ENCODE peak calls at places on chromosomes 11 and 22, in nine cellular contexts. N is ureter; I is psoas muscle; J is Calu3; P is lower lobe of right lung; Z is aorta; R is ACHN; Y is neural progenitor cell; S is activated naive CD8-positive, alpha-beta T cell treated with anti-CD3 and anti-CD28 coated beads, Interleukin-2, amount 50 U/mL, for 24 hours. X is an unnamed sample.

GRCh38 chr11:73429121-73429740 is 53.0 kb downstream of the RELT start:
- DNase-seq in S (no peak), Y (no peak), I (no peak), P (no peak), Z (no peak), N (no peak), J (no peak), R (no peak), X (no peak)

GRCh38 chr22:36180038-36180880 is 19.7 kb upstream of the APOL3 start:
- DNase-seq in J (peak; percentile 87), R (peak; percentile 51), P (peak; percentile 90), Z (peak; percentile 90), I (peak; percentile 86), Y (peak; percentile 86), S (peak; percentile 90), N (peak; percentile 89), X (peak; percentile 83)

GRCh38 chr11:288328-289144 is at the start of gene PGGHG:
- DNase-seq in N (peak; percentile 75), R (peak; percentile 36), Z (peak; percentile 87), J (peak; percentile 74), I (peak; percentile 79), P (peak; percentile 90), S (peak; percentile 64), Y (peak; percentile 74), X (peak; percentile 64)

GRCh38 chr11:11703885-11704284 is 82.1 kb upstream of the GALNT18 start:
- DNase-seq in P (no peak), R (no peak), N (no peak), Z (no peak), I (no peak), J (no peak), Y (no peak), S (no peak), X (no peak)

GRCh38 chr11:61510178-61510979 is 1.8 kb downstream of the LRRC10B start:
- DNase-seq in S (no peak), Z (no peak), I (no peak), Y (no peak), R (no peak), J (no peak), N (no peak), P (no peak), X (no peak)

GRCh38 chr11:111634981-111635705 is 32.9 kb downstream of the SIK2 start:
- DNase-seq in P (no peak), S (no peak), R (peak; percentile 20), I (no peak), J (no peak), Z (no peak), N (no peak), Y (no peak), X (no peak)

GRCh38 chr11:99822846-99823565 is 802.3 kb downstream of the CNTN5 start:
- DNase-seq in R (no peak), P (no peak), N (no peak), J (no peak), I (no peak), Z (no peak), Y (no peak), S (no peak), X (no peak)

GRCh38 chr22:44409691-44410316 is 88.2 kb downstream of the RTL6 start:
- DNase-seq in P (peak; percentile 25), Z (no peak), J (no peak), N (no peak), Y (no peak), R (no peak), S (no peak), I (no peak), X (no peak)

GRCh38 chr11:80165763-80166162 is 724.9 kb upstream of the TENM4 start:
- DNase-seq in P (no peak), J (no peak), N (no peak), Z (no peak), R (no peak), Y (no peak), I (no peak), S (no peak), X (no peak)

GRCh38 chr11:116231540-116231939 is 541.2 kb downstream of the BUD13 start:
- DNase-seq in P (no peak), N (no peak), Z (no peak), J (no peak), Y (no peak), I (no peak), R (no peak), S (no peak), X (no peak)

GRCh38 chr22:41417622-41418390 is 28.8 kb downstream of the TOB2 start:
- DNase-seq in P (peak; percentile 95), S (no peak), N (peak; percentile 90), R (no peak), Z (peak; percentile 91), Y (no peak), J (peak; percentile 63), I (peak; percentile 94), X (no peak)

X was measured in DND-41.